ENCODE peak calls at places on chromosomes 2 and 18, in seven cellular contexts. I is Caki2, O is LoVo, J is SIG-M5, M is GM06990, C is EH, W is GM04504. Z is an unnamed sample.

GRCh38 chr2:99153921-99154604 is 679 bp downstream of the TSGA10 start:
- DNase-seq in M (no peak), W (no peak), O (no peak), C (no peak), I (peak), J (no peak), Z (no peak)

GRCh38 chr2:62577994-62578836 is 72.2 kb upstream of the TMEM17 start:
- DNase-seq in J (no peak), I (peak), M (no peak), W (peak), C (peak), O (peak), Z (peak)

GRCh38 chr2:148730085-148730484 is 85.5 kb downstream of the EPC2 start:
- DNase-seq in M (no peak), J (no peak), C (peak), W (no peak), I (no peak), O (no peak), Z (no peak)

GRCh38 chr18:45755936-45756335 is 32.0 kb downstream of the SLC14A1 start:
- DNase-seq in O (peak), M (no peak), I (peak), C (peak), J (no peak), W (no peak), Z (no peak)

GRCh38 chr2:237714690-237715458 is 83.7 kb upstream of the RBM44 start:
- DNase-seq in J (no peak), M (no peak), I (no peak), C (peak), O (no peak), W (no peak), Z (no peak)

GRCh38 chr2:59449264-59449663 is 1104.2 kb downstream of the BCL11A start:
- DNase-seq in W (no peak), J (no peak), I (no peak), O (peak), M (no peak), C (no peak), Z (no peak)

GRCh38 chr2:192500550-192501200 is 305.9 kb upstream of the TMEFF2 start:
- DNase-seq in W (no peak), J (peak), C (no peak), I (peak), M (no peak), O (peak), Z (peak)

GRCh38 chr2:61710711-61711110 is 143.1 kb downstream of the FAM161A start:
- DNase-seq in O (peak), I (no peak), W (no peak), J (no peak), C (no peak), M (no peak), Z (no peak)

GRCh38 chr2:43212216-43212828 is 14.1 kb downstream of the ZFP36L2 start:
- DNase-seq in W (no peak), I (no peak), C (no peak), O (no peak), J (no peak), M (no peak), Z (no peak)

GRCh38 chr2:151808258-151809072 is 19.8 kb downstream of the ARL5A start:
- DNase-seq in M (no peak), C (peak), J (no peak), O (peak), W (no peak), I (no peak), Z (no peak)

GRCh38 chr2:156189143-156189542 is 143.4 kb downstream of the NR4A2 start:
- DNase-seq in O (no peak), I (no peak), C (no peak), W (no peak), M (no peak), J (no peak), Z (no peak)

GRCh38 chr2:176130153-176130916 is 830 bp downstream of the HOXD8 start:
- DNase-seq in O (peak), C (peak), M (no peak), I (peak), W (no peak), J (no peak), Z (no peak)

GRCh38 chr18:13216092-13216582 is 2.4 kb upstream of the LDLRAD4 start:
- DNase-seq in J (peak), O (peak), C (peak), I (peak), M (no peak), W (peak), Z (peak)